ENCODE peak calls at places on chromosomes 13 and 19, in five cellular contexts. Q is OCI-LY7, U is mesendoderm, G is small intestine, P is NCI-H1436. A is an unnamed sample.

GRCh38 chr13:86581711-86582110 is 782.5 kb upstream of the SLITRK6 start:
- DNase-seq in Q (no peak), U (no peak), G (no peak), P (no peak), A (no peak)

GRCh38 chr19:13784731-13785452 is 10.4 kb upstream of the ZSWIM4 start:
- DNase-seq in Q (peak; percentile 60), U (peak; percentile 82), G (peak; percentile 59), P (peak; percentile 52), A (peak; percentile 64)

GRCh38 chr19:11425719-11426457 is 6.8 kb upstream of the RGL3 start:
- DNase-seq in Q (no peak), U (peak; percentile 72), G (no peak), P (no peak), A (no peak)

GRCh38 chr19:38845374-38846024 is 4.3 kb downstream of the HNRNPL start:
- DNase-seq in Q (no peak), U (no peak), G (no peak), P (no peak), A (no peak)

GRCh38 chr19:48560095-48560530 is 8.1 kb downstream of the SULT2B1 start:
- DNase-seq in Q (peak; percentile 16), U (peak; percentile 54), G (no peak), P (no peak), A (peak; percentile 9)

GRCh38 chr13:53015044-53015443 is 13.6 kb upstream of the OLFM4 start:
- DNase-seq in Q (no peak), U (peak; percentile 33), G (peak; percentile 85), P (no peak), A (no peak)

GRCh38 chr13:27639186-27639585 is 17.5 kb downstream of the POLR1D start:
- DNase-seq in Q (no peak), U (no peak), G (no peak), P (no peak), A (no peak)

GRCh38 chr13:72839831-72840426 is 58.0 kb downstream of the PIBF1 start:
- DNase-seq in Q (peak; percentile 39), U (peak; percentile 76), G (peak; percentile 85), P (peak; percentile 28), A (peak; percentile 33)

A was measured in MV-4-11.